ENCODE peak calls at places on chromosome 3, in six cellular contexts. P, F, Y, R, S and N are unnamed samples.
A peak's percentile ranks its signal among the peaks of the same experiment; 100 is the strongest.

GRCh38 chr3:113005622-113006021 is 14.8 kb downstream of the GTPBP8 start:
- DNase-seq in P (no peak), F (no peak), R (no peak), S (no peak), Y (no peak), N (no peak)

GRCh38 chr3:39144095-39144747 is 9.2 kb downstream of the CSRNP1 start:
- DNase-seq in R (peak; percentile 82), S (no peak), F (no peak), Y (no peak), P (no peak), N (no peak)

GRCh38 chr3:155701882-155702465 is 42.9 kb downstream of the PLCH1 start:
- DNase-seq in P (peak; percentile 18), S (no peak), R (peak; percentile 58), F (peak; percentile 80), Y (peak; percentile 71), N (peak; percentile 3)

GRCh38 chr3:9121366-9121765 is 128.1 kb downstream of the SRGAP3 start:
- DNase-seq in S (no peak), R (no peak), F (no peak), Y (no peak), P (no peak), N (no peak)

GRCh38 chr3:112042842-112043280 is 8.3 kb downstream of the TMPRSS7 start:
- DNase-seq in R (peak; percentile 99), S (peak; percentile 22), P (no peak), Y (no peak), F (peak; percentile 36), N (no peak)

GRCh38 chr3:134846943-134847342 is 51.9 kb downstream of the EPHB1 start:
- DNase-seq in R (peak; percentile 43), P (peak; percentile 47), S (no peak), F (peak; percentile 96), Y (peak; percentile 79), N (peak; percentile 21)

GRCh38 chr3:135081451-135082434 is 286.7 kb downstream of the EPHB1 start:
- DNase-seq in F (no peak), P (no peak), R (no peak), S (no peak), Y (no peak), N (no peak)

GRCh38 chr3:87082806-87083440 is 92.0 kb upstream of the VGLL3 start:
- DNase-seq in P (no peak), S (peak; percentile 31), R (no peak), Y (peak; percentile 59), F (peak; percentile 49), N (no peak)

GRCh38 chr3:147422934-147423599 is 13.9 kb downstream of the ZIC1 start:
- DNase-seq in R (no peak), P (no peak), F (no peak), S (no peak), Y (no peak), N (no peak)

GRCh38 chr3:183548262-183548769 is 7.2 kb downstream of the KLHL6 start:
- DNase-seq in F (peak; percentile 93), S (no peak), P (no peak), Y (peak; percentile 71), R (no peak), N (peak; percentile 53)

GRCh38 chr3:14829811-14830210 is 11.0 kb downstream of the FGD5 start:
- DNase-seq in P (no peak), S (no peak), Y (no peak), R (no peak), F (no peak), N (no peak)

GRCh38 chr3:134974621-134975020 is 179.6 kb downstream of the EPHB1 start:
- DNase-seq in R (peak; percentile 79), F (no peak), Y (no peak), S (no peak), P (no peak), N (no peak)

GRCh38 chr3:39927479-39927878 is 118.1 kb downstream of the MYRIP start:
- DNase-seq in F (no peak), P (no peak), S (no peak), Y (no peak), R (no peak), N (no peak)

GRCh38 chr3:308597-309321 is 112.2 kb downstream of the CHL1 start:
- DNase-seq in P (no peak), F (no peak), R (no peak), Y (no peak), S (no peak), N (no peak)

GRCh38 chr3:147392083-147392916 is 14.0 kb downstream of the ZIC4 start:
- DNase-seq in F (no peak), R (no peak), S (no peak), P (no peak), Y (peak; percentile 64), N (no peak)